ENCODE peak calls at places on chromosome 4, in five cellular contexts. S is OCI-LY7, T is fibroblast of lung, J is prostate gland, H is lower leg skin. E is an unnamed sample.

GRCh38 chr4:100174985-100175383 is 15.3 kb downstream of the DDIT4L start:
- DNase-seq in S (no peak), T (no peak), J (no peak), H (no peak), E (no peak)

GRCh38 chr4:2305766-2306501 is 44.0 kb upstream of the MXD4 start:
- DNase-seq in S (no peak), T (no peak), J (no peak), H (no peak), E (peak; percentile 22)

GRCh38 chr4:48899950-48900349 is 6.6 kb downstream of the OCIAD2 start:
- DNase-seq in S (no peak), T (no peak), J (no peak), H (no peak), E (no peak)

GRCh38 chr4:3145251-3145908 is 70.9 kb downstream of the HTT start:
- DNase-seq in S (no peak), T (peak; percentile 60), J (no peak), H (no peak), E (peak; percentile 21)

GRCh38 chr4:102163404-102164140 is 181.7 kb downstream of the SLC39A8 start:
- DNase-seq in S (no peak), T (no peak), J (no peak), H (no peak), E (no peak)

GRCh38 chr4:95409127-95409526 is 139.6 kb downstream of the UNC5C start:
- DNase-seq in S (no peak), T (no peak), J (no peak), H (no peak), E (no peak)

GRCh38 chr4:67292045-67292444 is 253.3 kb downstream of the CENPC start:
- DNase-seq in S (no peak), T (no peak), J (no peak), H (no peak), E (no peak)

GRCh38 chr4:140069068-140069467 is 84.9 kb downstream of the MAML3 start:
- DNase-seq in S (no peak), T (peak; percentile 68), J (no peak), H (no peak), E (peak; percentile 64)

GRCh38 chr4:70280567-70280966 is 38.2 kb downstream of the CSN3 start:
- DNase-seq in S (no peak), T (no peak), J (no peak), H (no peak), E (no peak)

GRCh38 chr4:153318696-153319320 is 25.7 kb upstream of the MND1 start:
- DNase-seq in S (peak; percentile 68), T (peak; percentile 74), J (peak; percentile 39), H (no peak), E (peak; percentile 16)

GRCh38 chr4:26161030-26161824 is 159.6 kb upstream of the RBPJ start:
- DNase-seq in S (peak; percentile 19), T (peak; percentile 41), J (no peak), H (no peak), E (peak; percentile 64)

GRCh38 chr4:169184236-169184635 is 86.5 kb downstream of the SH3RF1 start:
- DNase-seq in S (no peak), T (no peak), J (peak; percentile 55), H (no peak), E (no peak)

GRCh38 chr4:89298160-89298559 is 9.4 kb downstream of the GPRIN3 start:
- DNase-seq in S (peak; percentile 90), T (no peak), J (no peak), H (no peak), E (no peak)

GRCh38 chr4:163166041-163166579 is 580 bp downstream of the NAF1 start:
- DNase-seq in S (peak; percentile 64), T (peak; percentile 44), J (peak; percentile 20), H (peak; percentile 21), E (peak; percentile 27)

GRCh38 chr4:181830404-181831035 is 412.7 kb upstream of the TENM3 start:
- DNase-seq in S (no peak), T (no peak), J (no peak), H (no peak), E (no peak)

GRCh38 chr4:84501721-84502267 is 2.7 kb upstream of the NKX6-1 start:
- DNase-seq in S (no peak), T (no peak), J (no peak), H (no peak), E (no peak)
- H3K4me3 ChIP-seq in S (no peak overlapping the region), T (no peak overlapping the region), J (no peak overlapping the region), H (no peak overlapping the region), E (no peak overlapping the region)

GRCh38 chr4:40927108-40927507 is 177.4 kb downstream of the NSUN7 start:
- DNase-seq in S (no peak), T (no peak), J (no peak), H (no peak), E (no peak)

GRCh38 chr4:40923326-40924095 is 173.8 kb downstream of the NSUN7 start:
- DNase-seq in S (no peak), T (no peak), J (no peak), H (no peak), E (no peak)

GRCh38 chr4:40924096-40924792 is 174.5 kb downstream of the NSUN7 start:
- DNase-seq in S (peak; percentile 74), T (peak; percentile 61), J (no peak), H (no peak), E (peak; percentile 77)

GRCh38 chr4:40924793-40925117 is 175.0 kb downstream of the NSUN7 start:
- DNase-seq in S (no peak), T (no peak), J (no peak), H (no peak), E (no peak)
- TF ChIP-seq CTCF in S (peak; percentile 38), T (no peak), J (no peak), H (no peak), E (no peak)

GRCh38 chr4:155207534-155208257 is 740 bp upstream of the NPY2R start:
- DNase-seq in S (no peak), T (no peak), J (no peak), H (no peak), E (peak; percentile 3)

DNA sequence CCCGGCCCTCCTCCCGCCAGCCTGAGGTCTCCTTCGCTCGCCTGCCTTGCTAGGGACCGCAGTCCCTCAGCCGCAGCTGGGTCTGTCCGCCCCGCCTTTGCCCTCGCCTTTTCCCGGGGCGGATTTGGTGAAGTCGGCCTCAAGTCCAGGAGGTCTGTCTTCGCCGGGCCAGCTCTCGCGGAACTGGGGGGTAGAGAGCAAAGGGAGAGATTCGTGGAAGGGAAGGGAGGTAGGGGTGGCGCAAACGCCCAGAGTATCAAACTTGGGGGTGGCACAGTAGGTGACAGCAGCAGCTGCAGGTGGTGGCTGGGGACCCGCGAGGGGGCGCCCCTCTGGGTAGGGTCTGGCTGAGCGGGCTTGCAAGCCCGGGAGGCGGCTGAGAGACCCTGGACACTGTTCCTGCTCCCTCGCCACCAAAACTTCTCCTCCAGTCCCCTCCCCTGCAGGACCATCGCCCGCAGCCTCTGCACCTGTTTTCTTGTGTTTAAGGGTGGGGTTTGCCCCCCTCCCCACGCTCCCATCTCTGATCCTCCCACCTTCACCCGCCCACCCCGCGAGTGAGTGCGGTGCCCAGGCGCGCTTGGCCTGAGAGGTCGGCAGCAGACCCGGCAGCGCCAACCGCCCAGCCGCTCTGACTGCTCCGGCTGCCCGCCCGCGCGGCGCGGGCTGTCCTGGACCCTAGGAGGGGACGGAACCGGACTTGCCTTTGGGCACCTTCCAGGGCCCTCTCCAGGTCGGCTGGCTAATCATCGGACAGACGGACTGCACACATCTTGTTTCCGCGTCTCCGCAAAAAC is at the start of gene NPY2R:
- DNase-seq in S (no peak), T (no peak), J (no peak), H (no peak), E (no peak)
- H3K4me3 ChIP-seq in S (no peak within 1 kb of the TSS), T (no peak within 1 kb of the TSS), J (no peak within 1 kb of the TSS), H (no peak within 1 kb of the TSS), E (no peak within 1 kb of the TSS)

DNA sequence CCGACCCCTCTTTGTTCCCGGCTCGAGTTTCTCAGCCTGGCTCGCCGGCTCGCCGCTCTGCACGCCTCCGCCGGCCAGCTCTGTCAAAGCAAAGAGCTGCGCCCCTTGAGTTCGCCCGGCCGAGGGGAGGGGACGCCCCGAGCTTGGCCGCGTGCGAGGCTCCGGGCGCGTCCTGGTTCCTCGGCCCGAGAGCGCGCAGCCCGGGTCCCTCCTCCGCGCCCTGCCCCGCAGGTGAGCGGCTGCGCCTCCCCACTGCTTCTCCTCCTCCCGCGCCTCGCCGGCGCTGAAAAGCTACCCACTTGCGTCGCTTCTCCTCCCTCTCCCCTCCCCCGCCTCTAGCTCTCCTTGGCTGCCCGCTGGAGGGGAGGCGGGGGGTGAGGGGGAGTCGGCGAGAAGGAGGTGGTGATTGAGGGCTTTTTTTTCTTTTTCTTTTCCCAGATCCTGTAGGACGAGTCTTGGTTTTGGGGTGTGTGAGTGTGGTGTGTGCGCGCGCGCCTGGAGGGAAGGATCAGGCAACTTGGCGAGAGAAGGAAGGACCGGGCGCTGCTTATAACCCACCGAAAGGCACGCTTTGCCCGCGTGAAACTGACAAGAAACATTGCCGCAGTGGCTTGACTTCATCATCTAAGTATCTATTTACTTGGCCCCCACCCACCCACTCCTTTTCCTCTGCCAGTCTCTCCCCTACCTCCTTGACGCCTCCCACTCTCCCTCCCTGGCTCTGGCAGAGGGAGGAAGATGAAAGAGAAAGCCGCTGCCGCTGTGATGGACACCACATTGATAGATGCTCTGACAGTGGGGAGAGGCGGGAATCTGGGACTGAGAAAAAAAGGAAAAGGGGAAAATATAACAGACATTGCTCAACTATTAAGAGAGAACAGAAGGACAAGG is at the start of gene LEF1:
- DNase-seq in S (peak; percentile 85), T (peak; percentile 46), J (peak; percentile 49), H (no peak), E (peak; percentile 31)
- TF ChIP-seq CTCF in S (peak; percentile 28), T (no peak), J (no peak), H (no peak), E (no peak)

DNA sequence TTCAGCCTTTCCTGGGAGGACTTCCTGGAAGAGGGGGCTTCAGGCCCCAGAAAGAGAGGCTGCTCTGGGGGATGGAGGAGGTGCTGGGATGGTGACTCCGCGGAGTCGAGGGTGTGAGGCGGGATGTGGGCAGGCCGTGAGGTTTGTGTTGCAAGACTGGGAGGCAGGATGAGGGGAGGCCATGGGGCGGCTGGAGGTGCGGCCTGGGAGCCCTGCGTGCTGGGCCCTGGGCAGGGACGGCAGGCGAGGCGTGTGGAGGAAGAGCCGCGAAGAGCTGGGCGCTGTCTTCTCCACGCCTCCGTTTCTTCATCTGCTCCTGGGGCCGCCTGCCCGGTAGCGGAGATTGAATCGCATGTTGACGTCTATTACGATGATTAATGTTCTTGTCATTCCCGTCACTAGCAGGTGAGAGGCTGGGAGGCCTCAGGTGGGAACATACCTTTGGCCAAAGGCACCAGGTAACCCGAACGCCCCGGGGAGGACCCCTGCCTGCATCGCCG is 854 bp upstream of the FGFRL1 start:
- DNase-seq in S (peak; percentile 18), T (peak; percentile 83), J (peak; percentile 68), H (peak; percentile 79), E (peak; percentile 90)
- H3K4me3 ChIP-seq in S (no peak overlapping the region), T (no peak overlapping the region), J (peak overlapping the region; percentile 40), H (no peak overlapping the region), E (peak overlapping the region; percentile 40)

GRCh38 chr4:5718411-5718810 is 7.4 kb downstream of the EVC start:
- DNase-seq in S (no peak), T (no peak), J (no peak), H (no peak), E (no peak)

GRCh38 chr4:5720157-5720850 is 9.3 kb downstream of the EVC start:
- DNase-seq in S (no peak), T (no peak), J (no peak), H (no peak), E (no peak)

GRCh38 chr4:5717449-5718158 is 6.6 kb downstream of the EVC start:
- DNase-seq in S (no peak), T (no peak), J (no peak), H (no peak), E (no peak)

GRCh38 chr4:5720980-5721379 is 10.0 kb downstream of the EVC start:
- DNase-seq in S (no peak), T (no peak), J (no peak), H (no peak), E (no peak)

GRCh38 chr4:5719329-5720055 is 8.5 kb downstream of the EVC start:
- DNase-seq in S (no peak), T (no peak), J (no peak), H (no peak), E (no peak)
- TF ChIP-seq CTCF in S (no peak), T (no peak), J (no peak), H (no peak), E (no peak)

GRCh38 chr4:148312996-148313490 is 129.2 kb downstream of the NR3C2 start:
- DNase-seq in S (no peak), T (peak; percentile 10), J (no peak), H (no peak), E (no peak)
- H3K4me3 ChIP-seq in S (no peak overlapping the region), T (no peak overlapping the region), J (no peak overlapping the region), H (no peak overlapping the region), E (no peak overlapping the region)

E was measured in foreskin fibroblast.